ENCODE peak calls at places on chromosomes 16 and 17, in ten cellular contexts. N is endodermal cell; G is activated B cell treated with CpG ODN at 0.5 μM for 24 hours; U is GM12865; S is pancreas; D is sigmoid colon; L is CD8-positive, alpha-beta T cell; M is bronchial epithelial cell; A is adrenal gland; F is astrocyte of the spinal cord. B is an unnamed sample.

GRCh38 chr16:82049484-82049883 is 14.4 kb downstream of the HSD17B2 start:
- DNase-seq in L (no peak), A (no peak), F (no peak), N (no peak), M (no peak), D (no peak), G (no peak), S (no peak), U (no peak), B (no peak)

GRCh38 chr17:77126519-77126918 is 14.2 kb upstream of the SEC14L1 start:
- DNase-seq in U (no peak), M (no peak), F (no peak), N (no peak), S (peak), G (no peak), D (no peak), L (no peak), A (no peak), B (no peak)

GRCh38 chr17:19756551-19756950 is 8.5 kb upstream of the ALDH3A1 start:
- DNase-seq in N (peak), F (no peak), L (no peak), S (no peak), G (no peak), A (peak), U (no peak), D (no peak), M (no peak), B (no peak)

GRCh38 chr16:88764913-88765349 is 20.1 kb downstream of the PIEZO1 start:
- DNase-seq in S (no peak), M (peak), L (no peak), A (no peak), U (no peak), F (no peak), G (no peak), N (peak), D (no peak), B (no peak)

GRCh38 chr16:24541534-24541933 is 2.2 kb downstream of the RBBP6 start:
- DNase-seq in S (no peak), U (no peak), M (no peak), N (no peak), F (peak), D (no peak), G (no peak), A (no peak), L (no peak), B (no peak)

GRCh38 chr17:17767096-17767470 is 69.7 kb downstream of the SREBF1 start:
- DNase-seq in D (no peak), L (no peak), A (no peak), N (no peak), M (no peak), G (no peak), F (peak), S (no peak), U (no peak), B (no peak)

GRCh38 chr17:64213995-64214507 is 49.0 kb downstream of the TEX2 start:
- DNase-seq in A (no peak), L (no peak), S (no peak), M (no peak), D (no peak), N (no peak), F (peak), G (no peak), U (no peak), B (no peak)

GRCh38 chr16:12262454-12263180 is 286.1 kb downstream of the SNX29 start:
- DNase-seq in F (no peak), U (no peak), S (no peak), D (no peak), A (peak), N (no peak), G (no peak), L (no peak), M (no peak), B (no peak)

GRCh38 chr16:13808075-13808474 is 111.9 kb upstream of the ERCC4 start:
- DNase-seq in M (no peak), U (no peak), L (no peak), F (no peak), N (no peak), S (no peak), G (no peak), D (no peak), A (no peak), B (no peak)

GRCh38 chr16:77993111-77993571 is 29.2 kb upstream of the CLEC3A start:
- DNase-seq in D (no peak), A (no peak), S (no peak), L (no peak), U (peak), F (peak), M (no peak), G (no peak), N (peak), B (no peak)

GRCh38 chr17:19413725-19414124 is 2.7 kb downstream of the RNF112 start:
- DNase-seq in G (no peak), U (no peak), L (no peak), N (no peak), F (no peak), S (no peak), D (no peak), M (no peak), A (no peak), B (no peak)

GRCh38 chr17:22304667-22305303 is 612.5 kb downstream of the KCNJ18 start:
- DNase-seq in D (no peak), L (no peak), G (no peak), A (no peak), M (no peak), U (no peak), F (no peak), S (no peak), N (no peak), B (no peak)

GRCh38 chr17:42049834-42050359 is 504 bp downstream of the C17orf113 start:
- DNase-seq in S (no peak), F (no peak), G (no peak), U (no peak), N (no peak), L (no peak), M (no peak), D (no peak), A (no peak), B (no peak)

GRCh38 chr17:9924735-9925191 is 19.7 kb upstream of the RCVRN start:
- DNase-seq in D (no peak), U (peak), A (no peak), F (peak), M (peak), N (peak), G (peak), L (no peak), S (no peak), B (peak)

GRCh38 chr16:88541109-88541508 is 29.1 kb upstream of the ZC3H18 start:
- DNase-seq in A (no peak), S (peak), U (no peak), L (no peak), F (no peak), N (peak), M (no peak), D (no peak), G (no peak), B (no peak)

GRCh38 chr17:27396941-27397340 is 59.3 kb upstream of the KSR1 start:
- DNase-seq in S (no peak), G (no peak), N (no peak), F (no peak), U (no peak), M (peak), A (no peak), L (no peak), D (no peak), B (no peak)

GRCh38 chr17:6948562-6948961 is 47.3 kb upstream of the ALOX12 start:
- DNase-seq in G (no peak), M (no peak), L (no peak), A (no peak), S (no peak), U (no peak), D (no peak), N (no peak), F (no peak), B (no peak)

GRCh38 chr16:85557976-85558589 is 55.0 kb upstream of the GSE1 start:
- DNase-seq in S (no peak), L (no peak), A (no peak), U (peak), N (peak), F (no peak), G (no peak), D (no peak), M (peak), B (no peak)

GRCh38 chr17:64147110-64148016 is 17.4 kb upstream of the ERN1 start:
- DNase-seq in L (no peak), M (peak), A (no peak), S (no peak), F (peak), G (no peak), D (no peak), N (peak), U (peak), B (no peak)

GRCh38 chr17:68533887-68534700 is 21.9 kb downstream of the PRKAR1A start:
- DNase-seq in A (no peak), S (no peak), U (peak), M (peak), N (no peak), G (no peak), F (peak), D (no peak), L (no peak), B (no peak)

GRCh38 chr17:65902165-65902564 is 289.8 kb downstream of the CEP112 start:
- DNase-seq in G (no peak), M (no peak), L (no peak), N (no peak), D (no peak), S (no peak), A (no peak), F (no peak), U (no peak), B (no peak)

GRCh38 chr16:23146877-23147601 is 2.2 kb downstream of the USP31 start:
- DNase-seq in N (no peak), L (no peak), F (peak), D (no peak), A (no peak), G (no peak), M (peak), U (no peak), S (no peak), B (no peak)

GRCh38 chr17:31467502-31468256 is 76.2 kb downstream of the RAB11FIP4 start:
- DNase-seq in U (no peak), M (no peak), D (no peak), F (no peak), L (no peak), A (no peak), G (no peak), S (no peak), N (peak), B (no peak)

DNA sequence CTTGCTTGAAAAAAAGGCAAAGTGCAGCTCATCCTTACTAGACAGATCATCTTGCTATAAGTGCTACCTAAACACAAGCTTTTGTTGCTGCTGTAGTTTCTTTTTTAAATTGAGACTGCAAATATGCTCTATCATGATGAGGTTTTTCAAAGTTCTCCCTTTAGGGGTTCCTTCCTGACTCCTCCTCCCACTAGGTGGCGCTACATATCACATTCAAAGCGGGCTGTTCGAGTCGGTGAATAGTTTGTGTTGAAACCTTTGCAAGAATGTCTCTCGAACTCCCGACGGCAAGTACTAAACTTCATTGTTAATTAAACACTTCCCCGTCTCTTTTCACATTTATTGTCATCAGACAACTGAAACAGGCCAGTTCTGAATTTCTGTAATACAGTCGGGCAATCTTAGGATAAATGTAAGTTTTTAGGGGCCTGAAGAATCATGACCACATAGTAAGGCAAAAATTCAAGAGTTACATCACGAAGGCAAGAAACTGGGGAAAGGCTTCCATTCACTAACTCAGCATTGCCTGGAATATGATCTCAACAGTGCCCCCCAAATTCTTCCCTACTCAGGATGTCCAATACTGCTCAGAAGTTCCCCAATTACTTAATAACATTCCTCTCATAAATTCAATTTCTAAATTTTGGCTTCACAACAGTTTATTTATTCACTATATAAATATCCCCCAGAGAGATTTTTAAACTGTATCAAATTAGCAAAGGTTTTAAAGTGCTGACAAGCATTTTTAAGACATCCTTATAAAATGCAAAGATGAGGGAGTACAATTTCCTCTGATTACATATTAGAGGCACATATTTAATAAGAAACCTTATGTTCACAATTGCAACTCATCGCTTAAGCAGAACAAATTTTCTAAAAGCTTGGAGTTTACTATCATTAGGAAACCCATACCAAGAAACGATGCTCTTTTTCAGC is 6.7 kb downstream of the HS3ST3A1 start:
- DNase-seq in M (peak), G (peak), L (peak), A (peak), D (peak), U (peak), S (peak), N (peak), F (peak), B (peak)
- TF ChIP-seq CTCF in M (peak), G (peak), L (peak), A (peak), D (peak), U (peak), S (peak), N (peak), F (peak), B (peak)

DNA sequence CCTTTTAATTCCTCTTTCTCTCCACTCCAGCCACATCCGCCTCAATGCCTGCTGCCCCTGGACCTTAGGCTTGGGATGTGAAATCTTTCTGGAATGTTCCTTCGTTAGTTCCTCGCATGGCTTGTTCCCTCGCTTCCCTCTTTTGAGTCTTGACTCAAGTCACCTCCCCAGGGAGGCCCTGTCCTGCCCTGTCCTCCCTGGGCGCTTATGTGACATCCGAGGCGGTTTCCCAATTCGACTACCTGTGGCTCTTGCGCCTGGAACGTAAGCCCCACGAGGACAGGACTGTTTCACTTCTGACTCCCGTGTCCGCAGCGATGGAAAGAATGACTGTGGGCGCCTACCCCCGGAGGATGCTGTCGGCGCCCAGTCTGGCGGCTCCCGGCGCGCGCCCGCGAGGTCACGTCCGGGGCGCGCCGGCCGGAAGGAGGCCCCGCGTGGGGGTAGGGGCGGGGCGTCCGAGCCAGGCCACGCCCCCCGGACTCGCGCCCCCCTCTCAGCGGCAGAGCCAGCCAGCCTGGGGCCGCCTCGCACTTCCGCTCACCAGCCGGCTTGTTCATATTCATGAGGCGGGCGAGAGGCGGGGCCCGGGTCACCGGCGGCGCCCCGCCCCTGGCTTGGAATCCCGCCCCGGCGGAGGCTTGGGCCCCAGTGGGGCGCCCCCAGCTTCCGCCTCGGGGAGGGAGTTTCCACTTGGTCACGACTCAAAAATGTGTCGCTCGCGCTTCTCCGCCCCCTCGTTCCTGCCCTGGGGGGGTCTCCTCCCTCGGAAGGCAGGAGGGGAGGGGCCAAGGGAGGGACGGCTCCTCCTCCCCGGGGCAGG is 8.4 kb upstream of the GLIS2 start:
- DNase-seq in F (peak), D (peak), U (peak), A (peak), N (peak), L (peak), G (peak), S (peak), M (peak), B (peak)
- TF ChIP-seq CTCF in F (no peak), D (no peak), U (no peak), A (no peak), N (no peak), L (no peak), G (no peak), S (no peak), M (no peak), B (no peak)

GRCh38 chr17:75365009-75365930 is 40.2 kb downstream of the GRB2 start:
- DNase-seq in G (no peak), L (no peak), A (no peak), U (no peak), S (no peak), N (no peak), F (no peak), D (no peak), M (no peak), B (no peak)
- TF ChIP-seq CTCF in G (no peak), L (no peak), A (no peak), U (no peak), S (no peak), N (no peak), F (no peak), D (no peak), M (no peak), B (no peak)

GRCh38 chr16:3115561-3115960 is 3.2 kb downstream of the ZNF205 start:
- DNase-seq in G (no peak), S (no peak), D (no peak), F (no peak), N (peak), A (no peak), U (no peak), M (no peak), L (no peak), B (no peak)
- TF ChIP-seq CTCF in G (no peak), S (no peak), D (no peak), F (no peak), N (peak), A (no peak), U (peak), M (no peak), L (no peak), B (no peak)

DNA sequence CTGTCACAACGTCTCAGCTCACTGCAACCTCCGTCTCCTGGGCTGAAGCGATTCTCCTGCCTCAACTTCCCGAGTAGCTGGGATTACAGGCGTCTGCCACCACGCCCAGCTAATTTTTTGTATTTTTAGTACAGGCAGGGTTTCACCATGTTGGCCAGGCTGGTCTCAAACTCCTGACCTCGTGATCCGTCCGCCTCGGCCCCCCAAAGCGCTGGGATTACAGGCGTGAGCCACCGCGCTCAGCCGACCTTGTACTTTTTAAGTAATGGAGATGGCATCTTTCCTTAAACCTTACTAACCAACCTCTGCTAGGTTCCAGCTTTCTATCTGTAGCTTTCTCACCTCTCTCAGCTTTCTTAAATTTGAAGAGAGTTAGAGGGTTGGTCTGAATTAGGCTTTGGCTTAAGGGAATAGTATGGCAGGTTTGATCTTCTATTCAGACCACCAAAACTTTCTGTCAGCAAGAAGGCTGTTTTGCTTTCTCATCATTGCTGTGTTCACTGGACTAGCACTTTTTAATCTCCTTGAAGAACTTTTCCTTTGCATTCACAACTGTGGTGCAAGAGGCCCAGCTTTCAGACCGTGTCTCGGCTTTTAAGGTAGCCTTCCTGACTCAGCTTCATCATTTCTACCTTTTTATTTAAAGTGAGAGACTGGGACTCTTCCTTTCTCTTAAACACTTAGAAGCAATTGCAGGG is 28.0 kb downstream of the YWHAE start:
- DNase-seq in U (no peak), M (no peak), S (no peak), G (no peak), D (no peak), L (no peak), A (no peak), N (no peak), F (no peak), B (no peak)
- TF ChIP-seq CTCF in U (no peak), M (no peak), S (no peak), G (no peak), D (no peak), L (no peak), A (no peak), N (no peak), F (no peak), B (no peak)

GRCh38 chr17:48830840-48831548 is at the start of gene CALCOCO2:
- DNase-seq in L (peak), N (peak), G (peak), A (peak), D (peak), F (peak), S (peak), U (peak), M (peak), B (peak)
- TF ChIP-seq CTCF in L (no peak), N (peak), G (no peak), A (no peak), D (no peak), F (no peak), S (no peak), U (no peak), M (no peak), B (no peak)

B was measured in nephron progenitor cell.